ENCODE peak calls at places on chromosome 6, in four cellular contexts. G is brain microvascular endothelial cell, K is fibroblast of lung, Q is kidney. I is an unnamed sample.

GRCh38 chr6:112141707-112142106 is 54.3 kb downstream of the FAM229B start:
- DNase-seq in G (no peak), K (no peak), Q (no peak), I (no peak)

GRCh38 chr6:73802366-73802765 is 106.4 kb downstream of the CD109 start:
- DNase-seq in G (no peak), K (no peak), Q (no peak), I (no peak)

GRCh38 chr6:30399390-30400058 is 54.6 kb downstream of the RPP21 start:
- DNase-seq in G (no peak), K (no peak), Q (no peak), I (no peak)

GRCh38 chr6:42451146-42451594 is 556 bp downstream of the TRERF1 start:
- DNase-seq in G (no peak), K (peak; percentile 72), Q (no peak), I (no peak)

GRCh38 chr6:134873500-134874388 is 76.2 kb downstream of the ALDH8A1 start:
- DNase-seq in G (no peak), K (no peak), Q (no peak), I (peak; percentile 34)

GRCh38 chr6:42406296-42407280 is 45.1 kb downstream of the TRERF1 start:
- DNase-seq in G (peak; percentile 21), K (peak; percentile 28), Q (no peak), I (no peak)

GRCh38 chr6:30544666-30545272 is 11.5 kb downstream of the GNL1 start:
- DNase-seq in G (peak; percentile 57), K (peak; percentile 76), Q (no peak), I (peak; percentile 67)

GRCh38 chr6:105968230-105968954 is 117.7 kb upstream of the PRDM1 start:
- DNase-seq in G (no peak), K (no peak), Q (no peak), I (no peak)

GRCh38 chr6:126145386-126145785 is 159.0 kb downstream of the TRMT11 start:
- DNase-seq in G (no peak), K (no peak), Q (no peak), I (no peak)

GRCh38 chr6:169452117-169452868 is 198.6 kb upstream of the THBS2 start:
- DNase-seq in G (peak; percentile 95), K (peak; percentile 94), Q (peak; percentile 92), I (no peak)

GRCh38 chr6:11231108-11231463 is 1.4 kb downstream of the NEDD9 start:
- DNase-seq in G (no peak), K (no peak), Q (no peak), I (no peak)

GRCh38 chr6:11231564-11232176 is 798 bp downstream of the NEDD9 start:
- DNase-seq in G (no peak), K (peak; percentile 15), Q (no peak), I (no peak)

GRCh38 chr6:11232177-11232967 is at the start of gene NEDD9:
- DNase-seq in G (peak; percentile 98), K (peak; percentile 92), Q (peak; percentile 98), I (peak; percentile 90)

GRCh38 chr6:11229267-11230043 is 3.0 kb downstream of the NEDD9 start:
- DNase-seq in G (no peak), K (no peak), Q (peak; percentile 70), I (no peak)

DNA sequence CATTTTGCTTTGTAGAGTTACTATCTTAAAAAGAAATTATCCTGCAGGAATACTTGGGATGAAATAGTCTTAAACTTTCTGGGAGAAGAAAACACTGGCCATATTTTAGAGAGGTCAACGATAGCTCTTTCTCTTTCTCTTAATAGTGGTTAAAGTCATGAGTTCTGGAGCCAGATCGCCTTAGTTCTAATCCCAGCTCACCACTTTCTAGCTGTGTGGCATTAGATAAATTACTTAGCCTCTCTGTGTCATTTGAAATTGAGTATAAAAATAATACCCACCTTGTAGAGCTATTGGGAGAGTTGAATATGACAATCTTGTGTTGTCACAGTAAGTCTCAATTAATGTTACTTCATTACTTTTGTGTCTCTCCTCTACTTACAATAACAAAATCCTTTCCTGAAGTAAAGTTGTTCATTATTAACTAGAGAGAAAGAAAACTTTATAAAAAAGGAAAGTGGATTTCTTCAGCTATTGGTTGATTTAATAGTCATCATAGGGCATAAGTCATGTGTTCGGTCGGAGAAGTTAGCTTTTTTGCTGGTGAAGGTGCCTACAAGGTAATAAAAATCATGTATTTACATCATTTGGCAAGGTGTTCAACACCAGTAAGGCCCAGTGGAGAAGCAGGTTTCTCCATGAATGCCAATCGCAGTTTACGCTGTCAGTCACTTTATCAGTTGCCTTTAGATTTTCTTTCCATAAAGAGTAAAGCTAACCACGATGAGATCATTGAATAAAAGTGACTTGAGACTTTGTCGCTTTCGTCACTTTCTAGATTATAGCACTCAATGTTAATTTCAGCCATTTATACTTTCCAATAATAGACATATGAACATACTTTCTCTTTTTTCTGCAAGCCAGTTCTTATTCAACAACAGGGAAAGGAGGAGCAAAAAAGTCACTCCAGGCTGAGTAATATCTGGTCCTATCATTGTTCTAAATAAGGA is 2.0 kb downstream of the NEDD9 start:
- DNase-seq in G (no peak), K (no peak), Q (no peak), I (no peak)
- H3K4me3 ChIP-seq in G (peak overlapping the region; percentile 96), K (peak overlapping the region; percentile 88), Q (peak overlapping the region; percentile 85), I (no peak overlapping the region)

DNA sequence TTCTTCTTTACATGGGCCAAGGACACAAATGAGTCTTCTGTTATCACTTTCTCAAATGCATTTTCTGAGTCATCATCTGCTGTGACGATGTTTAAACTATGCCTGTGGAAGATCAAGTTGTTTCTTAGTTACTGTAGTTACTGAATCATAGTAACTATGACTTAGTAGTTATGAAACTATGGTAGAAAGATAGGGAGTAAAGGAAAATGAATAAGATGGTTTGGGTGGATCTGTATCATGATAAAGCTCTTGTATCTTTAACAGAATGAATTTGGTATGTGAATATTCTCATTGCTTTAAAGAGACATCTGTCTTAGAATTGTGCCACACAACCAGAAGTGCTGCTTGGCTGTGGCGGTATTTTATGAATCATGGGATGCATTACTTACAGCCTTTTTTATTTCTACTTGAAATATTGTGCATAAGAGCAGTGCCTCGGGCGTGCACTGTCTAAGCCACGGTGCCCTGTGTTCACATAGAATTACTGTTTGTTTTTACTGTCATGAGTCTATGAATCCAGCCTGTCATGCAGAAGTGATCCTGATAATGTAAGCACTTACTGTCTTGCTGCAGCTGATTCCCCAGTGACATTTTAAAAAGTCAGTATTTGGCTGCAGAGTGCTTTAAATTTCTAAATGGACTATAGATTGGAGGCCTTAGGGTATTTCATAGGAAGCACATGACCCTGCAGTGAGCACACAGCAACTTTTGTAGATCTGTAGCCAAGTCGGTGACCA is 215.2 kb downstream of the TMEM242 start:
- DNase-seq in G (peak; percentile 92), K (peak; percentile 95), Q (no peak), I (no peak)
- H3K4me3 ChIP-seq in G (no peak overlapping the region), K (no peak overlapping the region), Q (no peak overlapping the region), I (no peak overlapping the region)

GRCh38 chr6:142913511-142914047 is 31.4 kb downstream of the HIVEP2 start:
- DNase-seq in G (no peak), K (no peak), Q (no peak), I (peak; percentile 88)
- H3K4me3 ChIP-seq in G (no peak overlapping the region), K (no peak overlapping the region), Q (no peak overlapping the region), I (peak overlapping the region; percentile 16)

DNA sequence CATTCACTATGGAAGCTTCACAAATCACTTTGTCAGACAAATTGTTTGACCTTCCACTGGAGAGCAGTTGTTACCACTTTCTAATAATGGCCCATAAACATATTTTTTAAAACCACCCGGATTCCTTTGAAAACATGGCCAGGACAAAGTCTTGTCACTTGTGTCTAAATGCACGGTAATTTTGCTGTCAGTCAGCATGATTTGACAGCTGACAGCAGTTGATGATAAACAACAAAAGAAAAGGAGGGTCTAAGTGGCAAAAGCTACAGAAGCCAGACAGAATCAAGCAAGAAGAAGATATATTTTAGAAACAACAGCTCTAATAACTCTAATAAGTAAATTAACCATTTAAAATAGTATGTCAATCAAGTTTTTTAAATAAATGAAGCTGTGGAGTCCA is 27.7 kb upstream of the CARMIL1 start:
- DNase-seq in G (no peak), K (no peak), Q (no peak), I (no peak)
- H3K4me3 ChIP-seq in G (no peak overlapping the region), K (no peak overlapping the region), Q (no peak overlapping the region), I (no peak overlapping the region)

GRCh38 chr6:53484409-53485280 is 60.3 kb downstream of the GCLC start:
- DNase-seq in G (peak; percentile 70), K (peak; percentile 86), Q (no peak), I (peak; percentile 79)

GRCh38 chr6:53483423-53484353 is 61.2 kb downstream of the GCLC start:
- DNase-seq in G (no peak), K (peak; percentile 27), Q (peak; percentile 82), I (peak; percentile 7)

GRCh38 chr6:53481328-53481727 is 63.6 kb downstream of the GCLC start:
- DNase-seq in G (no peak), K (no peak), Q (no peak), I (no peak)

GRCh38 chr6:53486679-53487078 is 58.2 kb downstream of the GCLC start:
- DNase-seq in G (no peak), K (no peak), Q (no peak), I (no peak)

DNA sequence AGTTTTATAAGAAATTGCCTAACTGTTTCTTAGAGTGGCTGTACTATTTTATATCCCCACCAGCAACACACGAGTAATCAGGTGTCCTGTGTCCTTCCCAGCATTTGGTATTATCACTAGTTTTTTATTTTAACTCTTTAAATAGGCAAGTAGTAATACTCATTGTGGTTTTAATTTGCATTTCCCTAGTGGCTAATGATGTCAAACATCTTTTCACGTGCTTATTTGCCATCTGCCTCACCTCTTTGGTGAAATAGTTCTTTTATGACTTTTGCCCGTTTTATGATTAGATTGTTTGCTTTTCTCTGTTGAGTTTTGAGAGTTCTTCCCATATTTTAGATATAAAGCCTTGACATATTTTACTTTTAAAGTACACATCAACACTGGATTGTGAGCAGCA is 57.8 kb downstream of the GCLC start:
- DNase-seq in G (no peak), K (no peak), Q (no peak), I (no peak)
- H3K4me3 ChIP-seq in G (no peak overlapping the region), K (no peak overlapping the region), Q (no peak overlapping the region), I (no peak overlapping the region)